ENCODE peak calls at places on chromosomes 2 and 18, in nine cellular contexts. C is stimulated activated CD4-positive, alpha-beta T cell treated with anti-CD3 and anti-CD28 coated beads, Interleukin-15, amount 100 ng/mL, for 24 hours; B is iris pigment epithelial cell; H is right atrium auricular region; Z is stromal cell of bone marrow; J is left cardiac atrium; O is GM23248; T is NCI-H1105; I is kidney. Q is an unnamed sample.

GRCh38 chr2:201057089-201057499 is 14.4 kb downstream of the HYCC2 start:
- DNase-seq in C (no peak), B (peak), H (no peak), Z (no peak), J (no peak), O (peak), T (no peak), I (no peak), Q (no peak)

GRCh38 chr2:43539991-43540860 is 55.6 kb downstream of the THADA start:
- DNase-seq in C (no peak), B (peak), H (peak), Z (peak), J (peak), O (peak), T (no peak), I (peak), Q (peak)

GRCh38 chr2:237629739-237630138 is 2.4 kb downstream of the LRRFIP1 start:
- DNase-seq in C (no peak), B (peak), H (no peak), Z (no peak), J (no peak), O (peak), T (no peak), I (no peak), Q (no peak)

GRCh38 chr2:96119981-96120720 is 3.8 kb upstream of the ADRA2B start:
- DNase-seq in C (no peak), B (no peak), H (no peak), Z (no peak), J (no peak), O (no peak), T (no peak), I (peak), Q (no peak)

GRCh38 chr18:35463837-35464236 is 33.9 kb downstream of the INO80C start:
- DNase-seq in C (no peak), B (no peak), H (no peak), Z (no peak), J (no peak), O (no peak), T (no peak), I (no peak), Q (no peak)

GRCh38 chr2:197904446-197904845 is 100.1 kb downstream of the PLCL1 start:
- DNase-seq in C (peak), B (no peak), H (no peak), Z (no peak), J (no peak), O (no peak), T (no peak), I (no peak), Q (no peak)

GRCh38 chr2:235384624-235385023 is 109.2 kb upstream of the AGAP1 start:
- DNase-seq in C (no peak), B (no peak), H (no peak), Z (no peak), J (no peak), O (no peak), T (no peak), I (no peak), Q (no peak)

GRCh38 chr2:164785447-164785846 is 56.2 kb downstream of the COBLL1 start:
- DNase-seq in C (no peak), B (peak), H (no peak), Z (peak), J (no peak), O (peak), T (no peak), I (no peak), Q (no peak)

GRCh38 chr2:207260947-207261346 is 95.2 kb upstream of the KLF7 start:
- DNase-seq in C (no peak), B (peak), H (no peak), Z (no peak), J (no peak), O (peak), T (no peak), I (no peak), Q (no peak)

GRCh38 chr2:208128136-208128535 is 1.5 kb downstream of the CRYGC start:
- DNase-seq in C (no peak), B (no peak), H (no peak), Z (no peak), J (no peak), O (no peak), T (no peak), I (peak), Q (no peak)

GRCh38 chr2:138910427-138910826 is 130.2 kb upstream of the NXPH2 start:
- DNase-seq in C (no peak), B (no peak), H (no peak), Z (no peak), J (no peak), O (no peak), T (no peak), I (no peak), Q (no peak)

GRCh38 chr2:119223521-119224390 is at the start of gene STEAP3:
- DNase-seq in C (peak), B (peak), H (peak), Z (peak), J (peak), O (peak), T (peak), I (peak), Q (peak)

GRCh38 chr18:5851998-5852397 is 43.3 kb downstream of the TMEM200C start:
- DNase-seq in C (no peak), B (no peak), H (no peak), Z (no peak), J (no peak), O (peak), T (no peak), I (no peak), Q (no peak)

GRCh38 chr2:66443183-66443976 is 8.5 kb downstream of the MEIS1 start:
- DNase-seq in C (no peak), B (no peak), H (no peak), Z (no peak), J (no peak), O (peak), T (no peak), I (peak), Q (no peak)

GRCh38 chr18:58624011-58624410 is 4.9 kb downstream of the ALPK2 start:
- DNase-seq in C (no peak), B (no peak), H (no peak), Z (no peak), J (no peak), O (no peak), T (no peak), I (no peak), Q (no peak)

GRCh38 chr2:73176205-73176880 is 26.0 kb upstream of the NOTO start:
- DNase-seq in C (peak), B (peak), H (no peak), Z (no peak), J (peak), O (peak), T (no peak), I (peak), Q (peak)

GRCh38 chr2:102005989-102006885 is 14.5 kb downstream of the IL1R2 start:
- DNase-seq in C (peak), B (peak), H (no peak), Z (no peak), J (no peak), O (peak), T (no peak), I (no peak), Q (peak)

GRCh38 chr2:27844821-27845255 is 45.3 kb downstream of the RBKS start:
- DNase-seq in C (no peak), B (peak), H (no peak), Z (peak), J (no peak), O (no peak), T (no peak), I (no peak), Q (no peak)

Q was measured in adrenal gland.